ENCODE peak calls at places on chromosome 7, in nine cellular contexts. Z is stimulated activated CD4-positive, alpha-beta T cell treated with anti-CD3 and anti-CD28 coated beads, Interleukin-2, amount 100 ng/mL, for 24 hours; F is GDM1; P is B cell; I is Calu3; X is hepatic stellate cell; U is HEK293T; R is neural progenitor cell; H is iris pigment epithelial cell. O is an unnamed sample.

GRCh38 chr7:1005303-1005702 is 22.3 kb downstream of the CYP2W1 start:
- DNase-seq in Z (no peak), F (no peak), P (no peak), I (no peak), X (no peak), U (no peak), R (no peak), H (no peak), O (no peak)

GRCh38 chr7:28998110-28998509 is 40.0 kb upstream of the TRIL start:
- DNase-seq in Z (no peak), F (no peak), P (no peak), I (no peak), X (no peak), U (no peak), R (peak; percentile 11), H (no peak), O (no peak)

GRCh38 chr7:45368129-45368807 is 205.9 kb upstream of the ADCY1 start:
- DNase-seq in Z (no peak), F (no peak), P (no peak), I (no peak), X (no peak), U (no peak), R (no peak), H (no peak), O (no peak)

GRCh38 chr7:71896535-71896934 is 515.6 kb downstream of the CALN1 start:
- DNase-seq in Z (no peak), F (no peak), P (no peak), I (no peak), X (no peak), U (no peak), R (peak; percentile 15), H (no peak), O (no peak)

GRCh38 chr7:27235387-27236052 is 7.1 kb upstream of the EVX1 start:
- DNase-seq in Z (no peak), F (peak; percentile 16), P (peak; percentile 26), I (peak; percentile 91), X (no peak), U (peak; percentile 80), R (peak; percentile 91), H (no peak), O (no peak)

GRCh38 chr7:2512713-2513112 is 6.9 kb upstream of the LFNG start:
- DNase-seq in Z (no peak), F (no peak), P (no peak), I (no peak), X (no peak), U (no peak), R (no peak), H (no peak), O (no peak)

GRCh38 chr7:3187378-3188040 is 113.5 kb upstream of the SDK1 start:
- DNase-seq in Z (no peak), F (no peak), P (no peak), I (no peak), X (no peak), U (no peak), R (no peak), H (no peak), O (peak; percentile 31)

GRCh38 chr7:156608176-156608478 is 32.4 kb upstream of the RNF32 start:
- DNase-seq in Z (no peak), F (no peak), P (no peak), I (no peak), X (no peak), U (no peak), R (no peak), H (no peak), O (no peak)

GRCh38 chr7:88339195-88339922 is 32.7 kb upstream of the STEAP4 start:
- DNase-seq in Z (no peak), F (no peak), P (no peak), I (no peak), X (no peak), U (no peak), R (no peak), H (no peak), O (no peak)

GRCh38 chr7:99267530-99268360 is 4.9 kb upstream of the MYH16 start:
- DNase-seq in Z (no peak), F (no peak), P (no peak), I (peak; percentile 84), X (peak; percentile 93), U (no peak), R (no peak), H (peak; percentile 91), O (peak; percentile 90)

GRCh38 chr7:144656960-144657359 is 178.9 kb downstream of the TPK1 start:
- DNase-seq in Z (no peak), F (no peak), P (peak; percentile 3), I (no peak), X (no peak), U (no peak), R (peak; percentile 39), H (no peak), O (no peak)

GRCh38 chr7:80873140-80873539 is 45.7 kb downstream of the SEMA3C start:
- DNase-seq in Z (no peak), F (no peak), P (no peak), I (no peak), X (no peak), U (no peak), R (no peak), H (no peak), O (no peak)

GRCh38 chr7:31971049-31971665 is 99.0 kb downstream of the PDE1C start:
- DNase-seq in Z (no peak), F (no peak), P (no peak), I (no peak), X (no peak), U (no peak), R (no peak), H (no peak), O (peak; percentile 66)

GRCh38 chr7:104328970-104329825 is 795 bp downstream of the LHFPL3 start:
- DNase-seq in Z (peak; percentile 1), F (no peak), P (no peak), I (no peak), X (no peak), U (peak; percentile 8), R (peak; percentile 57), H (peak; percentile 3), O (no peak)

GRCh38 chr7:124085168-124085567 is 52.3 kb upstream of the TMEM229A start:
- DNase-seq in Z (no peak), F (no peak), P (no peak), I (peak; percentile 76), X (no peak), U (no peak), R (no peak), H (peak; percentile 11), O (no peak)

GRCh38 chr7:90692396-90692795 is 96.3 kb downstream of the CDK14 start:
- DNase-seq in Z (no peak), F (no peak), P (no peak), I (no peak), X (no peak), U (no peak), R (no peak), H (peak; percentile 72), O (peak; percentile 63)

GRCh38 chr7:98867271-98867701 is 2.5 kb downstream of the TMEM130 start:
- DNase-seq in Z (no peak), F (no peak), P (no peak), I (no peak), X (peak; percentile 75), U (no peak), R (peak; percentile 45), H (no peak), O (peak; percentile 25)

GRCh38 chr7:105685099-105685609 is 103.9 kb upstream of the EFCAB10 start:
- DNase-seq in Z (no peak), F (no peak), P (no peak), I (no peak), X (no peak), U (no peak), R (no peak), H (no peak), O (no peak)

GRCh38 chr7:68694656-68695055 is 903.6 kb upstream of the AUTS2 start:
- DNase-seq in Z (no peak), F (no peak), P (no peak), I (no peak), X (no peak), U (no peak), R (no peak), H (no peak), O (peak; percentile 69)

GRCh38 chr7:116525298-116525912 is 569 bp downstream of the CAV1 start:
- DNase-seq in Z (peak; percentile 41), F (no peak), P (peak; percentile 63), I (peak; percentile 44), X (peak; percentile 26), U (peak; percentile 37), R (peak; percentile 45), H (no peak), O (no peak)

GRCh38 chr7:87218941-87219544 is 489 bp downstream of the TMEM243 start:
- DNase-seq in Z (peak; percentile 40), F (peak; percentile 10), P (peak; percentile 65), I (peak; percentile 47), X (peak; percentile 56), U (peak; percentile 45), R (peak; percentile 61), H (peak; percentile 53), O (peak; percentile 27)

GRCh38 chr7:36945612-36946400 is 221.5 kb upstream of the AOAH start:
- DNase-seq in Z (no peak), F (no peak), P (no peak), I (no peak), X (no peak), U (no peak), R (no peak), H (no peak), O (no peak)

GRCh38 chr7:8177109-8177933 is 84.6 kb downstream of the ICA1 start:
- DNase-seq in Z (no peak), F (no peak), P (peak; percentile 66), I (no peak), X (no peak), U (no peak), R (no peak), H (no peak), O (no peak)

GRCh38 chr7:134421998-134422397 is 36.9 kb downstream of the AKR1B1 start:
- DNase-seq in Z (no peak), F (no peak), P (no peak), I (no peak), X (no peak), U (no peak), R (no peak), H (no peak), O (no peak)